ENCODE peak calls at places on chromosomes 16 and 17, in four cellular contexts. M is A673, S is cardiac muscle cell, W is heart right ventricle. Q is an unnamed sample.
A peak's percentile ranks its signal among the peaks of the same experiment; 100 is the strongest.

GRCh38 chr17:81976332-81977210 is 858 bp upstream of the ASPSCR1 start:
- DNase-seq in M (no peak), S (no peak), W (no peak), Q (peak; percentile 48)

GRCh38 chr16:47958726-47959125 is 197.1 kb downstream of the ABCC12 start:
- DNase-seq in M (no peak), S (no peak), W (no peak), Q (no peak)

GRCh38 chr17:17849147-17849820 is 12.5 kb upstream of the SREBF1 start:
- DNase-seq in M (peak; percentile 74), S (no peak), W (peak; percentile 55), Q (peak; percentile 84)

GRCh38 chr16:4760221-4760910 is 6.6 kb downstream of the ZNF500 start:
- DNase-seq in M (no peak), S (no peak), W (no peak), Q (no peak)

GRCh38 chr16:57539072-57539796 is 2.9 kb upstream of the CCDC102A start:
- DNase-seq in M (no peak), S (no peak), W (no peak), Q (no peak)

GRCh38 chr17:5437721-5438317 is 1.1 kb downstream of the C1QBP start:
- DNase-seq in M (no peak), S (no peak), W (no peak), Q (no peak)

GRCh38 chr17:45197555-45198334 is 23.9 kb upstream of the FMNL1 start:
- DNase-seq in M (peak; percentile 68), S (peak; percentile 94), W (peak; percentile 96), Q (peak; percentile 95)

GRCh38 chr17:16338391-16338790 is 14.9 kb downstream of the CENPV start:
- DNase-seq in M (no peak), S (no peak), W (no peak), Q (no peak)

GRCh38 chr16:85607796-85608514 is 5.2 kb upstream of the GSE1 start:
- DNase-seq in M (no peak), S (no peak), W (no peak), Q (no peak)

GRCh38 chr17:49739662-49740271 is 24.2 kb downstream of the FAM117A start:
- DNase-seq in M (peak; percentile 9), S (peak; percentile 62), W (peak; percentile 81), Q (peak; percentile 66)

GRCh38 chr16:533391-534088 is 6.0 kb downstream of the CAPN15 start:
- DNase-seq in M (no peak), S (peak; percentile 51), W (no peak), Q (no peak)

GRCh38 chr17:35537569-35538209 is at the start of gene SLFN12L:
- DNase-seq in M (peak; percentile 42), S (no peak), W (no peak), Q (no peak)

GRCh38 chr17:75301031-75301430 is 11.8 kb upstream of the SLC25A19 start:
- DNase-seq in M (no peak), S (no peak), W (no peak), Q (no peak)

GRCh38 chr17:75289832-75290337 is 652 bp upstream of the SLC25A19 start:
- DNase-seq in M (peak; percentile 74), S (peak; percentile 7), W (peak; percentile 39), Q (no peak)

GRCh38 chr17:75300280-75300679 is 11.0 kb upstream of the SLC25A19 start:
- DNase-seq in M (no peak), S (no peak), W (no peak), Q (no peak)

DNA sequence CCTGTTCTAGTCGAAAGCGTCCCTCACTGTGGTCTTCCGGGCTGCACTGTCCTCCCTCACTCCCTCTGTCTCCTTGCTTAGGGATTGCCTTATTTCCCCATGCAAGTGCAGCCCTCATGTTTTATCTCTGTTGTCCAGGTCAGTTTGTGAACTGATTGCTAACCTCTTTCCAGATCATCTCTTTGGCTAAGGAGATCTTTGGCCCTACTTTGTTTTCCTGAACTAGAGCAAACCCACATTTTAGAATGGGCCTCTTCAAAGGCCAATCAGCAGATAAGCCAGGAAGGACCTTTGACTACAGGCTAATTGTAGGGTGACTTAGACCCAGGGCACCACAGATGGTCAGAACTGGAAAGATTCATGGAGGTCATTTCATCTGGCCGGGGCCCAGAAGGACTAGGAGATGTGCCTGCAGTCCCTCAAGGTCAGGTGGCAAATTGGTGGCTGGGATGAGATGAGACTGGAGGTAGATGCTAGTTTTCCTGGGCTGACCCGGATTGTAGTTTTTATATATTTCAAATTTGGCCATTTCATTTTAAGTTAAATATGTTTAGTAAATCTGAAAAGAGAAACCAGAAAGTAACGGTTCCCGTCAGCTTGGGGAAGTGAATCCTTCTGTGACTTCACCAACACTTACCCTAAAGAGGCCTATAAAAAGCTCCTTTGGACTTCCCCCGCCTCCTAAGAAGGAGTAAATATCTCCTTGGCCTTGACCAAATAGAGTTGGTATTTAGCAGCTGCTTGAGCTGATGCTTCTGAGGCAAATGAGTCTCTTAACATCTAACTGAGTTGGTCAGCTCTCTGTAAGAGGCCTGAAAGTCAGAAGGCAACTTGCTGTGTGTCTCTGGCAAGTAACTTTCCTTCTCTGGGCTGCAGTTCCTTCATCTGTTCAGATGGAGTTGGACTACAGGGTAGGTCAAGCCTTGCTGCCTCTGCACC is 6.3 kb upstream of the SLC25A19 start:
- DNase-seq in M (no peak), S (no peak), W (no peak), Q (no peak)
- H3K4me1 ChIP-seq in M (no peaks in the 10 kb centered on the region), S (peaks cover 5% of the 10 kb centered on the region), W (no peaks in the 10 kb centered on the region), Q (no peaks in the 10 kb centered on the region)

DNA sequence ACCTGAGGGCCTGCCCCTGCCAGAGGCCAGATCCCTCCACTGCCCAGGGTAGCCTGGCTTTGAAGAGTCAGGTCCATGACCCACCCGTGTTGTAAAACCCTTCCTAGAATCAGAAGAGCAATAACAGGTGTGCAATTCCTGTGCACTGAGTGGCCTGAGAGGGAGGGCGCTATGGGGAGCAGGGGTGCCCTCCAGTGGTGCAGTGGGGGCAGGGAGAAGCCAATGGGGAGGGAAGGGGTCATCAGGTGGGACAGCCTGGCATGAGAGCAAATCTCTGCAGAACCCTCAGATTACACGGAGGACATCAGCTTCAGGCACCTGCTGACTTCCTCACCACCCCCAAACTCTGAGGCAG is 72.9 kb upstream of the ZNF469 start:
- DNase-seq in M (no peak), S (no peak), W (no peak), Q (no peak)
- TF ChIP-seq CTCF in M (peak; percentile 32), S (peak; percentile 12), W (no peak), Q (no peak)

GRCh38 chr17:64778367-64779290 is 116.5 kb upstream of the SMURF2 start:
- DNase-seq in M (peak; percentile 55), S (peak; percentile 32), W (no peak), Q (no peak)

GRCh38 chr17:64775701-64776570 is 113.8 kb upstream of the SMURF2 start:
- DNase-seq in M (no peak), S (no peak), W (no peak), Q (no peak)

GRCh38 chr17:64778102-64778366 is 115.9 kb upstream of the SMURF2 start:
- DNase-seq in M (no peak), S (no peak), W (no peak), Q (no peak)

GRCh38 chr17:64779344-64780095 is 117.4 kb upstream of the SMURF2 start:
- DNase-seq in M (no peak), S (no peak), W (no peak), Q (no peak)

DNA sequence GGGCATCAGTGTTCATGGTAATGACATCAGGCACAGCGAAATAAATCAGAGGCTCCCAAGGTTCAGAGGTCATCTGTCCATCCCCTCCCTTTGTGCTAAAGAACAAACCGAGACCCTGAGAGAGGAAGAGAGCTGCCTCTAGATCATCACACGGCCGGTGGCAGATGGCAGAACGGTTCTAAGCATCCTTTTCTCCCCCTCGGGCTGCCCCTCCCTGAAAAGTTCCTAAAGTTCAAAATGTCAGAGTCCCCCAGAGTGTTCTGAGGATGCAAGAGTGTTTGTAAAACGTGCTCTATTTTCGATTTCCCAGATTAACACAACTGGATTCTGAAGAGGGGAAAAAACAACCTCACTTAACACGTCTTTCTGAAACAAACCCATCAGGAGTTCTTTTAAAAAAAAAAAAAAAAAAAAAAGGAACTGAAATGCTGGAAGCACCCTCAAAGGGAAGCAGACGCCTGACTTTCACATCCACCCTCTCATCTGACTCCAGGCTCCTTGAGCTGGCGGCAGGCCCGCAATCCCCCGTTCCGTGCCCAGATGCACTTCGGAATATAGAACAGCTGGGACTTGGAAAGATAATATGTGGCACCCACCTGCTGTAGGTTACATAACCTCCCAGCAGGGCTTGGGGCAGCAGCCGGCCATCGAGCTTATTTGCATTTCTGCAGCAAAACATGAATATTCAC is 115.5 kb upstream of the SMURF2 start:
- DNase-seq in M (no peak), S (no peak), W (peak; percentile 49), Q (no peak)
- H3K4me1 ChIP-seq in M (peaks cover 40% of the 10 kb centered on the region), S (peaks cover 11% of the 10 kb centered on the region), W (peaks cover 59% of the 10 kb centered on the region), Q (no peaks in the 10 kb centered on the region)

GRCh38 chr16:89130448-89130847 is 36.8 kb downstream of the ACSF3 start:
- DNase-seq in M (no peak), S (no peak), W (no peak), Q (no peak)

GRCh38 chr16:89133457-89134127 is 38.0 kb upstream of the CDH15 start:
- DNase-seq in M (no peak), S (no peak), W (no peak), Q (no peak)

GRCh38 chr16:89134269-89134668 is 37.3 kb upstream of the CDH15 start:
- DNase-seq in M (no peak), S (no peak), W (no peak), Q (no peak)

GRCh38 chr16:89131783-89132182 is 38.1 kb downstream of the ACSF3 start:
- DNase-seq in M (no peak), S (no peak), W (no peak), Q (no peak)

DNA sequence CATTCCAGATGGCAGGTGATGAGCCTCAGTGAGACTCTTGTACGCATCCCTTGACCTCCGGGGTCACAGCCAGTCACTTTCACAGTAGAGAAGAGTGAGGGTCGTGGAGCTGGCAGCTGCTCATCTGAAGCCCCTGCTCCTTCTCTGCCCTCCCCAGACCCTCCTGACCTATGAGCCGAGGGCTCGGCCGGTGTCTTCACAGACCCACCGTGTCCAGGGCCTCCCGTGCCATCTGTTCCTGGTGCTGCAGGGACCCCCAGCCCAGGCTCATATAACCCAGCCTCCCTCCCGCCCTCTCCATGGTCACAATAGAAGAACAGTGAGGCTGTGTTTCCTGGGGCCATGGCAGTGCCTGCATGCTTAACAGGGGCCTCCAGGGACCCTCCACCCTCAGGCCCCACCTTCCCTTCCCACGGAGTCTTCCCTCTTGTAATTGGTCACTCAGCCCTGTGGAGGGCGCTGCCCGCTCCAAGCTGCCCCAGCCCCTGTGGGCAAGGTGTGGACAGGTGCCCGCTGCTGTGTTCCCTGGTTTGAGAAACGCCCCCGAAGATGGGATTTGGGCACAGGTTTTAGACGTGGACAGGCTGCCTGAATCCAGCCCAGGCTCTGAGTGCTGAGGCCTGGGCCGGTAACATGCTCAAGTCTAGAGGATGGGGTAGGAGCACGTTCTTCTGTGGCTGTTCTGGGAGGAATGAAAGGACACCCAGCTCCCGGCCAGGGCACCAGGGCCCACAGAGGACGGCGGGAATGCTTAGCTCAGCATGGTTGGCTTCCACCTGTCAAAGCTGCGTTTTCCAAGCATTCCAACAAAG is 38.7 kb downstream of the ACSF3 start:
- DNase-seq in M (no peak), S (no peak), W (no peak), Q (no peak)
- TF ChIP-seq CTCF in M (no peak), S (peak; percentile 2), W (no peak), Q (no peak)

GRCh38 chr17:38889745-38890409 is 20.0 kb downstream of the LASP1 start:
- DNase-seq in M (no peak), S (no peak), W (no peak), Q (no peak)
- H3K4me1 ChIP-seq in M (peaks cover 6% of the 10 kb centered on the region), S (peaks cover 12% of the 10 kb centered on the region), W (peaks cover 44% of the 10 kb centered on the region), Q (peaks cover 38% of the 10 kb centered on the region)